ENCODE peak calls at places on chromosomes 7 and 10, in eight cellular contexts. K, V, A, R, B, P, M and U are unnamed samples. For H3K4me1, the result is how much of the 10 kb centered on the place peaks cover.

GRCh38 chr7:90720970-90721768 is 125.0 kb downstream of the CDK14 start:
- DNase-seq in M (no peak), B (peak), P (no peak), A (no peak), R (no peak), K (peak), V (peak), U (no peak)

GRCh38 chr10:78312197-78313046 is 278.8 kb downstream of the RPS24 start:
- DNase-seq in A (no peak), P (peak), M (no peak), V (no peak), R (no peak), K (no peak), B (no peak), U (no peak)

GRCh38 chr7:80779456-80779855 is 139.4 kb downstream of the SEMA3C start:
- DNase-seq in M (no peak), V (no peak), R (no peak), K (no peak), B (no peak), A (no peak), P (no peak), U (no peak)

GRCh38 chr7:17696422-17696821 is 243.9 kb downstream of the SNX13 start:
- DNase-seq in K (peak), B (no peak), P (no peak), V (peak), R (no peak), M (no peak), A (no peak), U (no peak)

GRCh38 chr7:107387077-107387476 is 82.8 kb upstream of the GPR22 start:
- DNase-seq in R (no peak), K (no peak), B (peak), V (peak), P (peak), M (no peak), A (no peak), U (no peak)

GRCh38 chr7:135341049-135341448 is 107.4 kb downstream of the STRA8 start:
- DNase-seq in M (no peak), P (no peak), A (no peak), R (no peak), B (no peak), K (no peak), V (no peak), U (no peak)

GRCh38 chr10:122554576-122554975 is 6.0 kb upstream of the DMBT1 start:
- DNase-seq in K (no peak), P (no peak), A (no peak), V (no peak), B (no peak), M (no peak), R (no peak), U (no peak)

GRCh38 chr10:78588194-78588811 is 480.5 kb upstream of the ZMIZ1 start:
- DNase-seq in P (peak), M (no peak), K (no peak), B (peak), R (no peak), A (no peak), V (no peak), U (no peak)

GRCh38 chr7:34928052-34928451 is 109.2 kb downstream of the DPY19L1 start:
- DNase-seq in K (no peak), B (no peak), V (peak), R (peak), P (peak), M (peak), A (peak), U (no peak)

GRCh38 chr7:3518546-3518945 is 217.5 kb downstream of the SDK1 start:
- DNase-seq in P (no peak), K (no peak), A (no peak), V (no peak), R (no peak), M (no peak), B (no peak), U (no peak)

GRCh38 chr10:33211123-33211878 is 123.2 kb downstream of the NRP1 start:
- DNase-seq in R (no peak), M (no peak), B (no peak), A (peak), V (peak), P (no peak), K (peak), U (peak)

GRCh38 chr10:128914681-128915080 is 552.4 kb upstream of the MGMT start:
- DNase-seq in V (peak), P (no peak), R (no peak), M (no peak), K (no peak), A (no peak), B (no peak), U (no peak)

GRCh38 chr7:43294080-43294630 is 181.7 kb downstream of the HECW1 start:
- DNase-seq in B (no peak), V (peak), K (no peak), M (no peak), A (no peak), R (no peak), P (no peak), U (no peak)

GRCh38 chr7:26964409-26964808 is 100.0 kb upstream of the SKAP2 start:
- DNase-seq in R (no peak), B (no peak), A (no peak), V (no peak), P (no peak), M (no peak), K (no peak), U (no peak)

GRCh38 chr7:36037121-36037662 is 115.9 kb upstream of the EEPD1 start:
- DNase-seq in K (no peak), M (no peak), B (peak), R (no peak), A (no peak), P (no peak), V (peak), U (peak)

GRCh38 chr7:34844401-34844800 is 186.4 kb downstream of the NPSR1 start:
- DNase-seq in M (no peak), K (no peak), V (no peak), B (no peak), R (no peak), P (no peak), A (no peak), U (no peak)

GRCh38 chr10:104117839-104118323 is 4.1 kb upstream of the SFR1 start:
- DNase-seq in P (no peak), R (no peak), B (no peak), K (no peak), A (no peak), V (no peak), M (no peak), U (no peak)

GRCh38 chr7:70299447-70299807 is 701.2 kb downstream of the AUTS2 start:
- DNase-seq in P (no peak), V (no peak), B (no peak), K (no peak), M (no peak), R (no peak), A (no peak), U (no peak)

GRCh38 chr10:78248651-78249464 is 215.2 kb downstream of the RPS24 start:
- DNase-seq in M (no peak), K (no peak), B (no peak), V (peak), R (no peak), A (no peak), P (no peak), U (no peak)

GRCh38 chr7:42167206-42167913 is 69.6 kb downstream of the GLI3 start:
- DNase-seq in M (no peak), R (no peak), A (no peak), K (no peak), V (no peak), P (no peak), B (no peak), U (no peak)

GRCh38 chr10:12590682-12591642 is 241.6 kb downstream of the CAMK1D start:
- DNase-seq in V (no peak), B (no peak), M (no peak), K (no peak), A (no peak), P (no peak), R (no peak), U (no peak)

GRCh38 chr7:45199506-45199905 is 41.9 kb downstream of the RAMP3 start:
- DNase-seq in R (no peak), K (no peak), M (no peak), B (no peak), P (no peak), A (no peak), V (no peak), U (no peak)

GRCh38 chr7:107039199-107039900 is 5.2 kb upstream of the PRKAR2B start:
- DNase-seq in V (no peak), B (no peak), P (no peak), A (no peak), K (no peak), M (no peak), R (no peak), U (no peak)

GRCh38 chr10:124225029-124225467 is 131.7 kb upstream of the CHST15 start:
- DNase-seq in B (no peak), A (no peak), M (no peak), K (no peak), P (no peak), R (no peak), V (no peak), U (no peak)

GRCh38 chr7:135929249-135929648 is 47.9 kb downstream of the MTPN start:
- DNase-seq in R (no peak), B (no peak), M (no peak), V (no peak), P (peak), K (no peak), A (no peak), U (no peak)

GRCh38 chr10:6299743-6300105 is 97.0 kb downstream of the PFKFB3 start:
- DNase-seq in M (no peak), R (no peak), P (no peak), B (no peak), V (no peak), K (no peak), A (no peak), U (no peak)
- H3K27ac ChIP-seq in M (peak), R (no peak), P (no peak), B (peak), V (no peak), K (no peak), A (no peak), U (peak)

DNA sequence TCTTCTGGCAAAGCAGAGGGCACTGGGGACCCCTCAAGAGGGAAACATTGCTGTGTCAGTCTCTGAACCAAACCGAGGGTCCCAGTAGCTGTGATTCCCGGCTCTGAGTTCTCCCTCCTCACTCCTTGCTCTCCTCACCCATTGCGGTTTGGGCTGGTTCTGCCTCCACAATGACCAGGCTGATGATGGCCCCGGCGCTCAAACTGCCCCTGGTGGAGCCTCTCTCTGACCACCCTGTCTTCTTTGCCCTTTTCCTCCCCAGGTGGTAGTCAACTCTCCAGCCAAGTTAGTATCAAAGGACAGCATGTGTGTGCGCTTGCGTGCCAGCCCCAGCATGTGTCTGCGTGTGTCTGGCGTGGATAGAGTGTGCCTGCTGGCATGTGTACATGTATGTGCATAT is 17.1 kb downstream of the LDB3 start:
- DNase-seq in R (no peak), M (no peak), V (no peak), P (no peak), A (no peak), B (no peak), K (no peak), U (no peak)
- H3K4me1 ChIP-seq in R (under half), M (under half), V (half or more), P (half or more), A (under half), B (half or more), K (under half), U (half or more)

DNA sequence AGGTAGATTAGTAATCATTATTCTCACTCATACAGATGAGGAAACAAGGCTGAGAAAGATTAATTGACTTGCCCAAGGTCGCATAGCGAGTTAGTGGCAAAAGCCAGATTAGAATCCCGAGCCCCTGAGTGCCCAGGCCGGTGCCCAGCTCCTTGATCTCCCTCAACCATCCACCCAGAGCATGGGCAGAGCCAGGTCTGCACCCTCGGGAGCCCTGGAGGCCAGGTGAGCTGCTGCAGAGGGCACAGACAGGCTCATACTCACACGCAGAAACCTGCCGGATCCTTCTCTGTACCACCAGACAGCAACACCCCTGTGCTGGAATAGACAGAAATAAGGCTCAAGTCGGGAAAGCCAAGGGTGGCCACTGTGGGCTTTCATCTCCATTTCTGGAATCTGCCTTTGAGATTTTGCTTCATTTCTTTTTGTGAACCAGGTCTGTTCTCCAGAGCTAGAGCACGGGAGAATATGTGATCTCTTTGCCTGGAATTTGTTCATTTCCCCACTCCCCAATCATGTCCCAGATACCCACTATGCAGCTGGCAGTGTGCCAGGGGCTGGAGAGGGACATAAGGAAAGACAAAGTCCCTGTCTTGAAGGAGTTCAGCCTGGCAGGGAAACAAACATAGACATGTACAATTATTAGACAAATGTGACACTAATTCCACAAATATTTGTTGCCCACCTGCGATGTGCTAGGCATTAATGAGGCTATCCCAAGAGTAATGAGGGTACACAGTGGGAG is 5.5 kb downstream of the AFAP1L2 start:
- DNase-seq in A (no peak), M (no peak), K (no peak), P (no peak), V (no peak), B (no peak), R (no peak), U (no peak)
- H3K27ac ChIP-seq in A (no peak), M (peak), K (peak), P (no peak), V (no peak), B (no peak), R (no peak), U (no peak)

DNA sequence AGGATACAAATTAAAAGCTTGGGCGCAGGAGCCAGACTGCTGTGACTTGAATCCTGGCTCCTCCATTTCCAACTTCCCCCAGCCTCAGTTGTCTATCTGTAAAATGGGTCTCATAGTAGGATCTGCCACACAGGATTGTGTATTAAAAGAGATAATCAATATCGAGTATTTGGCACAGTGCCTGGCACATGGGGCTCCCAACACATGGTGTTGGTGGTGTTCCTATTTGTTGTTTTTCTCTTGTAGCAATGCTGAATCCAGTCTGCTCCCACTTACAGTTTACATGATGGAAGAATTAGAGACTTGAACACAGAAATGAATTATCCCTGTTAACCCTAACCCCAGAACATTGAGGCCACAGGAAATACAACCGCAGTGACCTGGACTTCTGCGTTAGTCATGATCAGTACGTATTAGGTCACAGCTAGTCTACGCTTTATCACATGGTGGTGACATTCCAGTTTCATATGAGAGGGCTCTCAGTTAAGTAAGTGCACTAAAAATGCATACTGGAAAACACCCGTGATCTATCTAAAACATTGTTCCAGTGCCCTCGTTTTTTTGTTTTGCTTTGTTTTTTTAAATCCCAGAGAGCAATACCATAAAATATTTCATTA is 169.5 kb upstream of the KLF14 start:
- DNase-seq in V (no peak), M (no peak), K (no peak), B (no peak), P (no peak), A (no peak), R (no peak), U (no peak)
- H3K4me1 ChIP-seq in V (half or more), M (half or more), K (half or more), B (half or more), P (under half), A (under half), R (under half), U (half or more)

GRCh38 chr10:29473087-29473356 is 161.7 kb downstream of the SVIL start:
- DNase-seq in P (no peak), B (no peak), K (no peak), V (no peak), M (no peak), A (no peak), R (no peak), U (no peak)

GRCh38 chr10:29470355-29470705 is 164.4 kb downstream of the SVIL start:
- DNase-seq in P (peak), B (no peak), K (no peak), M (no peak), A (no peak), R (no peak), V (no peak), U (no peak)

GRCh38 chr10:29472268-29473086 is 162.3 kb downstream of the SVIL start:
- DNase-seq in V (no peak), A (no peak), B (no peak), R (no peak), K (no peak), P (no peak), M (no peak), U (no peak)

GRCh38 chr10:29470843-29471482 is 163.8 kb downstream of the SVIL start:
- DNase-seq in P (no peak), K (no peak), M (no peak), V (no peak), A (no peak), B (no peak), R (no peak), U (no peak)

DNA sequence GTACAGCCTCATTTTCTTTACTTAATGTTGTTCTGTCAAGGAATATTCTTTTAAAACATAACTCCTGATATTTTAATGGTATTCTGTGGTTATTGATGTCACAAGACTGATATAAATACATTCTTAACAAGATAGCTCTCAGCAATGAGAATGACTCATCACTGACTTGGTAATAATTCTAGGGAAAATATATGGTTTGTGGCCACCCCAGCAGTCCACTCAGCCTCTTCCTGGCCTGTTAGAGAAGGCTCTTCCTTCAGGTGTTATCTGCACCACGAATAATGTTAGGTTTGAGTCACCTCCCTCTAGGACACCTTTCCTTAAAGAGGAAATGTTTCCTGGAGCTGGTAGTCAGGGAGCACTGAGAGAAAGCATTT is 163.3 kb downstream of the SVIL start:
- DNase-seq in A (no peak), R (no peak), V (no peak), B (no peak), M (no peak), P (no peak), K (no peak), U (no peak)
- H3K27ac ChIP-seq in A (no peak), R (no peak), V (peak), B (no peak), M (peak), P (peak), K (no peak), U (peak)

DNA sequence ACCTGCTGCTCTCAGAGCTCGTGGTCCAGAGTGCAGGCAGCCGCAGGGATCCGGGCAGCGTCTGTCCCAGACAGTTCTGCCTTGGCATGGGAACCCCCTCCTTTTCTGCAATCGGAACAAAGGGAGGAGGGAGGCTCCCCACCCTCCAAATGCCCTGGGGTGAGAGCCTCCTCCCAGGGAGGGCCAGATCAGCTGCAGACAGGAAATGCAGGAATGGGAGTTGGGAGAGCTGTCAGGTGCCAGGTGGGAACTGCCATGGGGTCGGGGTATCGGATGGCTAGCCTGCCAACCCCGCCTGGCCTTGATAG is at the start of gene CALML5:
- DNase-seq in V (no peak), A (no peak), K (no peak), M (no peak), B (no peak), R (no peak), P (no peak), U (no peak)
- H3K4me1 ChIP-seq in V (under half), A (under half), K (under half), M (under half), B (under half), R (under half), P (under half), U (under half)

DNA sequence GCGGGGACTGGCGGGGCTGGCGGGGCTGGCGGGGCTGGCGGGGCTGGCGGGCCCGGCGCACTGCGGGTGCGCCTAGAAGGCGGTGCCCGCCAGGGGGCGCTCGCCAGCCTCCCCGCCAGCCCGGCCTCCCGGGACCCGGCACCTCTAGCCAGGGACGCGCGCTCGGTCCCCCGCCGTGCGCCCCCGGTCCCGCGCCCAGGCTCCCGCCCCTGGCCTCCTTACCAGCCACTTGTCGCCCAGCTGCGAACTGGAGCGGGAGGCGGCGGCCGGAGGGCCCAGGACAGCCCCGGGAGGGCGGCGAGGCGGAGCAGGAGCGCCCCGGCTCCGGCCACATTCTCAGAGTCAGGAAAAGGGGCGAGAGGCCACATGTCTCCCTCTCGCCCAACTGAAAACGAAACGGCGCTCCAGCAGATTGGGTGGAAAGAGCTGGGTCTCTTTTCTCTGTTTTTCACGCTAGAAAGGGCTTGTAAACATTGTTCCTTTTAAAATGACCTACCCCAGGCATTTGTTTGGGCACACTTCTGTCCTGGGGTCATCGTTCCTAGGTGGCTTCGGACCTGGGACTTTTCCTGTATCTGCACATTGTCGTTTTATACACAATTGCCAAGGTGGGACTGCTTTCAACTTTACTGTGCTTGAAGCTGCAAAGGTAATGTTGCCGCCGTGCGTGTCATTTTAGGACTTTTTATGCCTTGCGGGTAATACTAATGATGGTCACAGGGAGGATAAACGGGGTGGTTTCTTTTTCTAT is 378 bp upstream of the PRKCQ start:
- DNase-seq in M (peak), P (peak), A (peak), K (no peak), R (peak), B (peak), V (peak), U (no peak)
- H3K27ac ChIP-seq in M (peak), P (peak), A (peak), K (peak), R (peak), B (peak), V (peak), U (no peak)

GRCh38 chr10:72081210-72081609 is 7.1 kb downstream of the SPOCK2 start:
- DNase-seq in V (no peak), R (no peak), K (no peak), B (no peak), M (no peak), P (no peak), A (no peak), U (no peak)
- H3K4me1 ChIP-seq in V (under half), R (half or more), K (under half), B (under half), M (under half), P (under half), A (half or more), U (under half)

GRCh38 chr10:90872648-90873020 is 860 bp downstream of the RPP30 start:
- DNase-seq in V (no peak), A (no peak), R (no peak), K (no peak), B (no peak), M (no peak), P (no peak), U (no peak)
- H3K27ac ChIP-seq in V (peak), A (no peak), R (no peak), K (no peak), B (peak), M (no peak), P (no peak), U (no peak)